ENCODE peak calls at places on chromosomes 16 and 17, in ten cellular contexts. E is AG04450, H is HFF-Myc, U is tibial nerve, P is heart right ventricle, M is esophagus squamous epithelium, V is A549, G is BJ, O is GM06990, T is uterus. C is an unnamed sample.

GRCh38 chr17:69857412-69857835 is 217.6 kb upstream of the KCNJ16 start:
- DNase-seq in E (peak; percentile 66), H (peak; percentile 91), U (no peak), P (no peak), M (no peak), V (peak; percentile 59), G (peak; percentile 80), O (no peak), T (no peak), C (no peak)

GRCh38 chr17:48890086-48890485 is 2.5 kb upstream of the ATP5MC1 start:
- DNase-seq in E (no peak), H (no peak), U (no peak), P (no peak), M (no peak), V (no peak), G (no peak), O (no peak), T (no peak), C (no peak)

GRCh38 chr17:76027159-76027839 is at the start of gene EVPL:
- DNase-seq in E (no peak), H (no peak), U (no peak), P (no peak), M (no peak), V (peak; percentile 88), G (no peak), O (no peak), T (no peak), C (no peak)

GRCh38 chr16:85908889-85909584 is 10.1 kb downstream of the IRF8 start:
- DNase-seq in E (no peak), H (no peak), U (no peak), P (no peak), M (no peak), V (no peak), G (no peak), O (no peak), T (no peak), C (no peak)

GRCh38 chr17:68698761-68699160 is 97.6 kb upstream of the FAM20A start:
- DNase-seq in E (no peak), H (no peak), U (no peak), P (no peak), M (no peak), V (no peak), G (no peak), O (no peak), T (no peak), C (no peak)

GRCh38 chr17:66837883-66838665 is 3.2 kb downstream of the CACNG5 start:
- DNase-seq in E (no peak), H (no peak), U (no peak), P (no peak), M (no peak), V (no peak), G (no peak), O (no peak), T (no peak), C (no peak)

GRCh38 chr17:14805348-14805747 is 459.8 kb downstream of the PMP22 start:
- DNase-seq in E (no peak), H (no peak), U (no peak), P (no peak), M (no peak), V (peak; percentile 43), G (no peak), O (no peak), T (no peak), C (no peak)

GRCh38 chr17:81398170-81398854 is 3.1 kb downstream of the BAHCC1 start:
- DNase-seq in E (no peak), H (no peak), U (no peak), P (no peak), M (no peak), V (peak; percentile 58), G (no peak), O (no peak), T (no peak), C (no peak)

GRCh38 chr17:7479389-7480192 is at the start of gene ZBTB4:
- DNase-seq in E (no peak), H (no peak), U (no peak), P (peak; percentile 75), M (no peak), V (peak; percentile 69), G (no peak), O (peak; percentile 62), T (peak; percentile 58), C (peak; percentile 63)

GRCh38 chr16:14354561-14355351 is 275.3 kb downstream of the PARN start:
- DNase-seq in E (no peak), H (no peak), U (no peak), P (no peak), M (no peak), V (peak; percentile 49), G (no peak), O (peak; percentile 86), T (no peak), C (no peak)

GRCh38 chr16:75280331-75280804 is 28.9 kb upstream of the BCAR1 start:
- DNase-seq in E (no peak), H (no peak), U (no peak), P (no peak), M (no peak), V (no peak), G (no peak), O (no peak), T (no peak), C (no peak)

GRCh38 chr16:49344401-49344800 is 29.2 kb upstream of the C16orf78 start:
- DNase-seq in E (no peak), H (no peak), U (no peak), P (no peak), M (no peak), V (no peak), G (no peak), O (no peak), T (no peak), C (no peak)

GRCh38 chr17:19752216-19753048 is 4.3 kb upstream of the ALDH3A1 start:
- DNase-seq in E (no peak), H (no peak), U (no peak), P (no peak), M (no peak), V (peak; percentile 88), G (no peak), O (no peak), T (no peak), C (no peak)

DNA sequence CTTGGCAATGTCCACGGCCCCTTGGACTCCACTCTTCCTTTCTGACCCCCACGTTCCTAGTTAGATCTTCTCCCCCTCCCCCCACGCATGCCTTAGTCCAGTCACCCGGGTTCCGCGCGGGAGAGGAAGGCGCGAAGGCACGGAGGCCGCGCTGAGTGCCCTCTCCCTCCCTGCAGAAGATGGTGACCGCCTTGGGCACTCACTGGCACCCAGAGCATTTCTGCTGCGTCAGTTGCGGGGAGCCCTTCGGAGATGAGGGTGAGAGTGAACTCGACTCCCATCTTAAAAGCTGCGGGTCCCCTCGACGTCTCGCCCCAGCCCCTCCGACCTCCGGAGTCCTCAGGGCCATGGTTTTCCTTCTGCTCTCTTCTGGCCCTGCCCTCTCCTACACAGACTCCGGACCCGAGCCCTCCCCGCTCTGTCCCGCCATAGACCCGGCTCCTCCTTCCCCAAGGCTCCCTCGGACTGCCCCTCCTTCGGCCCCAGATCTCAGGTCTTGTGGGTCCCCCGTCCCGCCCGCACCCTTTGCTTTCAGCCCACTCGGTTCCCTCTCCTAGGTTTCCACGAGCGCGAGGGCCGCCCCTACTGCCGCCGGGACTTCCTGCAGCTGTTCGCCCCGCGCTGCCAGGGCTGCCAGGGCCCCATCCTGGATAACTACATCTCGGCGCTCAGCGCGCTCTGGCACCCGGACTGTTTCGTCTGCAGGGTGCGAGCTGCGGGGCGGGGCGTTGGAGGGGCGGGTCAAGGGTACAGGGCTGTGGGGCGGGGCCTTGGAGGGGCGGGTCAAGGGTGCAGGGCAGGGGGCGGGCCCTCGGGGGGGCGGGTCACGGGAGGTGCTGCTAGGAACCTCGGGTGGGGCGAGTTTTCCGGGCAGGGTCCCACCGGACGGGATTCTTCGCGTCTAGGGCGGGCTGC is 4.6 kb downstream of the TGFB1I1 start:
- DNase-seq in E (no peak), H (no peak), U (peak; percentile 51), P (peak; percentile 76), M (peak; percentile 44), V (no peak), G (no peak), O (peak; percentile 61), T (peak; percentile 54), C (no peak)
- TF ChIP-seq CTCF in E (no peak), H (no peak), U (no peak), P (no peak), M (no peak), V (no peak), G (no peak), O (no peak), T (no peak), C (no peak)

GRCh38 chr16:47234-47633 is 6.2 kb downstream of the POLR3K start:
- DNase-seq in E (no peak), H (no peak), U (no peak), P (no peak), M (no peak), V (no peak), G (no peak), O (no peak), T (no peak), C (no peak)

GRCh38 chr16:54237-54581 is 581 bp downstream of the SNRNP25 start:
- DNase-seq in E (no peak), H (no peak), U (no peak), P (no peak), M (no peak), V (no peak), G (no peak), O (no peak), T (no peak), C (no peak)

GRCh38 chr16:55571-56136 is 2.0 kb downstream of the SNRNP25 start:
- DNase-seq in E (no peak), H (no peak), U (no peak), P (no peak), M (no peak), V (no peak), G (no peak), O (peak; percentile 3), T (no peak), C (no peak)

GRCh38 chr16:53346-54236 is at the start of the genes POLR3K and SNRNP25:
- DNase-seq in E (peak; percentile 96), H (peak; percentile 84), U (peak; percentile 100), P (peak; percentile 99), M (peak; percentile 95), V (peak; percentile 98), G (peak; percentile 84), O (peak; percentile 98), T (peak; percentile 99), C (peak; percentile 98)

GRCh38 chr16:50769-51591 is 2.4 kb downstream of the POLR3K start:
- DNase-seq in E (no peak), H (no peak), U (no peak), P (no peak), M (no peak), V (no peak), G (no peak), O (no peak), T (no peak), C (no peak)
- H3K4me3 ChIP-seq in E (no peak overlapping the region), H (peak overlapping the region; percentile 2), U (no peak overlapping the region), P (no peak overlapping the region), M (no peak overlapping the region), V (no peak overlapping the region), G (no peak overlapping the region), O (peak overlapping the region; percentile 2), T (no peak overlapping the region), C (no peak overlapping the region)

GRCh38 chr16:88403794-88404581 is 21.2 kb downstream of the ZNF469 start:
- DNase-seq in E (no peak), H (no peak), U (no peak), P (no peak), M (no peak), V (no peak), G (no peak), O (no peak), T (no peak), C (no peak)
- TF ChIP-seq CTCF in E (peak; percentile 14), H (no peak), U (no peak), P (no peak), M (no peak), V (no peak), G (no peak), O (peak; percentile 12), T (no peak), C (no peak)

GRCh38 chr17:37492167-37492566 is 2.5 kb downstream of the DUSP14 start:
- DNase-seq in E (no peak), H (no peak), U (no peak), P (no peak), M (no peak), V (no peak), G (no peak), O (no peak), T (no peak), C (no peak)
- H3K4me3 ChIP-seq in E (peak overlapping the region; percentile 82), H (peak overlapping the region; percentile 86), U (no peak overlapping the region), P (peak overlapping the region; percentile 99), M (peak overlapping the region; percentile 84), V (no peak overlapping the region), G (peak overlapping the region; percentile 79), O (no peak overlapping the region), T (no peak overlapping the region), C (peak overlapping the region; percentile 77)

C was measured in dorsolateral prefrontal cortex.